ENCODE peak calls at places on chromosomes 13 and 19, in six cellular contexts. L is gastrocnemius medialis, R is heart left ventricle, Q is endodermal cell, A is uterus, S is choroid plexus epithelial cell. G is an unnamed sample.
A peak's percentile ranks its signal among the peaks of the same experiment; 100 is the strongest.

GRCh38 chr13:60492187-60492586 is 95.2 kb downstream of the TDRD3 start:
- DNase-seq in R (no peak), A (no peak), L (no peak), S (no peak), Q (no peak), G (no peak)

GRCh38 chr19:495440-496332 is 600 bp upstream of the MADCAM1 start:
- DNase-seq in A (no peak), L (no peak), S (no peak), Q (peak; percentile 92), R (peak; percentile 37), G (no peak)

GRCh38 chr13:36131931-36132297 is 732 bp upstream of the DCLK1 start:
- DNase-seq in S (peak; percentile 69), Q (no peak), A (peak; percentile 49), R (peak; percentile 75), L (peak; percentile 53), G (peak; percentile 76)

GRCh38 chr13:59487883-59488282 is 675.8 kb downstream of the DIAPH3 start:
- DNase-seq in A (no peak), S (no peak), L (no peak), Q (no peak), R (no peak), G (no peak)

GRCh38 chr13:80605007-80605406 is 264.1 kb upstream of the SPRY2 start:
- DNase-seq in A (no peak), L (no peak), Q (no peak), S (no peak), R (no peak), G (no peak)

GRCh38 chr13:102799544-102800144 is 725 bp downstream of the BIVM start:
- DNase-seq in L (peak; percentile 4), Q (peak; percentile 73), A (no peak), R (peak; percentile 45), S (peak; percentile 21), G (no peak)

GRCh38 chr13:48818495-48818961 is 157.2 kb upstream of the FNDC3A start:
- DNase-seq in R (no peak), Q (no peak), L (no peak), S (peak; percentile 94), A (no peak), G (peak; percentile 88)

GRCh38 chr19:11480927-11481776 is at the start of gene ELAVL3:
- DNase-seq in R (no peak), L (no peak), S (no peak), A (no peak), Q (peak; percentile 68), G (no peak)

GRCh38 chr19:3849787-3850186 is 19.1 kb downstream of the ZFR2 start:
- DNase-seq in Q (no peak), R (no peak), S (no peak), L (no peak), A (no peak), G (no peak)

GRCh38 chr19:1157931-1158884 is 15.9 kb downstream of the SBNO2 start:
- DNase-seq in Q (no peak), R (no peak), L (no peak), A (no peak), S (no peak), G (no peak)

GRCh38 chr13:94351292-94352000 is 128.0 kb downstream of the DCT start:
- DNase-seq in S (peak; percentile 79), L (no peak), A (no peak), R (no peak), Q (no peak), G (peak; percentile 68)

GRCh38 chr13:24627090-24627714 is 53.0 kb upstream of the ATP12A start:
- DNase-seq in Q (peak; percentile 95), S (no peak), R (no peak), A (no peak), L (no peak), G (no peak)

GRCh38 chr13:27242642-27243185 is 8.6 kb upstream of the RPL21 start:
- DNase-seq in S (no peak), Q (no peak), L (no peak), A (no peak), R (no peak), G (no peak)

GRCh38 chr13:33275916-33276315 is 9.6 kb downstream of the STARD13 start:
- DNase-seq in L (no peak), Q (no peak), R (no peak), A (no peak), S (no peak), G (no peak)

GRCh38 chr13:79212064-79212619 is 193.9 kb downstream of the RBM26 start:
- DNase-seq in L (no peak), A (no peak), S (no peak), Q (no peak), R (no peak), G (no peak)

GRCh38 chr13:24178847-24179845 is 18.6 kb downstream of the SPATA13 start:
- DNase-seq in Q (no peak), A (no peak), R (no peak), S (peak; percentile 22), L (no peak), G (no peak)

GRCh38 chr19:50779504-50780457 is 9.5 kb downstream of the GPR32 start:
- DNase-seq in L (no peak), A (no peak), Q (no peak), R (no peak), S (no peak), G (no peak)

GRCh38 chr19:51142119-51142518 is at the start of gene SIGLEC7:
- DNase-seq in L (peak; percentile 19), Q (peak; percentile 34), R (peak; percentile 64), A (no peak), S (no peak), G (no peak)

GRCh38 chr13:113822956-113823744 is 40.7 kb downstream of the GAS6 start:
- DNase-seq in R (no peak), L (no peak), A (no peak), S (no peak), Q (no peak), G (no peak)

GRCh38 chr13:46686171-46686570 is 110.8 kb downstream of the ESD start:
- DNase-seq in A (no peak), R (no peak), Q (no peak), S (no peak), L (no peak), G (no peak)

GRCh38 chr19:34306213-34306661 is 51.9 kb downstream of the GARRE1 start:
- DNase-seq in L (peak; percentile 26), R (no peak), S (no peak), A (no peak), Q (no peak), G (no peak)

DNA sequence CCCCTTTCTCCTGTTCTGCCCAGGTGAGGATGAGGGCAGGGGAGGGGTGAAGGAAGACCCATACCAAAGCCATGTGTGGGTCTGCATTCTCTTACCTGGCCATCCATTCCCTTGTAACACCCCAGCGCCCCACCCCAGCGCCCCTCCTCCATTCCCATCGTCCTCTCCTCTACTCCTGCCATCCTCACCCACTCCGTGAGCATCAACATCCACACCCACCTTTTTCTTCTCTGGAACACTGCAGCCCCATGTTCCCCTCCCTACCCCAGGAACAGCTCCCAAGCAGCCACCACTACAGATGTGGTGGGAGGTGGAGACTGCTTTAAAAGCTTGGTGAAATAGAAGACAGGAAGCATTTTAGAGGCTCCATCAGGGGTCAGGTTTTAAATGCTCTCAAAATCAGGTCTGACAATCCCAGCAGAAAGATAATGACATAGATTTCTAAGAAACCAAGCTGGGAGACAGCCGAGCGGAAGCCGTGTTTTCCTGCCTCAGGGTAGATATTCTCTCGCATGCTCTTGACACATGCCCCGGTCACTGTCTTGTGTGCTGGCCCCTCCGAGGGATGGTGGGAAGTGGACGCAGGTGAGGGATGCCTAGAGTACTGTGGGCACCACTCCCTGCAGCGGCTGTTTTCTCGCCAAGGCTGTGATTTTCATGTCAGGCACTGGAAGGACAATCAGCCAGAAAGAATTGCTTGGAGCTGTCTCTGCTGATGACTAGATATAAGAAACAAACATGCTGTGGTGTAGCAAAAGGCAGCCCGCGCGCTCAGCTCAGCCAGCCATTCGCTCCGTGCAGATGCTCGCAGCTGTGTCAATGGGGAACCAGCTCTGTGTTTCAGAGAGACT is 9.8 kb downstream of the MEDAG start:
- DNase-seq in A (no peak), S (no peak), L (no peak), Q (no peak), R (no peak), G (no peak)
- H3K4me3 ChIP-seq in A (no peak overlapping the region), S (no peak overlapping the region), L (no peak overlapping the region), Q (no peak overlapping the region), R (no peak overlapping the region), G (no peak overlapping the region)

GRCh38 chr13:50524540-50524939 is 319.0 kb downstream of the DLEU7 start:
- DNase-seq in Q (no peak), L (no peak), S (no peak), R (no peak), A (no peak), G (no peak)

GRCh38 chr13:50519866-50520265 is 323.6 kb downstream of the DLEU7 start:
- DNase-seq in L (no peak), R (no peak), A (no peak), Q (no peak), S (peak; percentile 35), G (no peak)

GRCh38 chr13:50523307-50523706 is 320.2 kb downstream of the DLEU7 start:
- DNase-seq in A (no peak), Q (no peak), L (no peak), S (no peak), R (no peak), G (no peak)

GRCh38 chr13:50521191-50521590 is 322.3 kb downstream of the DLEU7 start:
- DNase-seq in R (no peak), A (no peak), L (no peak), Q (no peak), S (no peak), G (no peak)

GRCh38 chr13:50521750-50522149 is 321.7 kb downstream of the DLEU7 start:
- DNase-seq in R (no peak), L (no peak), S (peak; percentile 84), Q (no peak), A (no peak), G (peak; percentile 72)
- H3K4me3 ChIP-seq in R (no peak overlapping the region), L (no peak overlapping the region), S (no peak overlapping the region), Q (no peak overlapping the region), A (no peak overlapping the region), G (no peak overlapping the region)

GRCh38 chr19:48835734-48836088 is 580 bp downstream of the HSD17B14 start:
- DNase-seq in L (peak; percentile 91), A (peak; percentile 97), R (peak; percentile 91), Q (peak; percentile 99), S (peak; percentile 90), G (no peak)
- H3K4me3 ChIP-seq in L (peak overlapping the region; percentile 42), A (peak overlapping the region; percentile 30), R (peak overlapping the region; percentile 33), Q (peak overlapping the region; percentile 93), S (peak overlapping the region; percentile 74), G (peak overlapping the region; percentile 37)

DNA sequence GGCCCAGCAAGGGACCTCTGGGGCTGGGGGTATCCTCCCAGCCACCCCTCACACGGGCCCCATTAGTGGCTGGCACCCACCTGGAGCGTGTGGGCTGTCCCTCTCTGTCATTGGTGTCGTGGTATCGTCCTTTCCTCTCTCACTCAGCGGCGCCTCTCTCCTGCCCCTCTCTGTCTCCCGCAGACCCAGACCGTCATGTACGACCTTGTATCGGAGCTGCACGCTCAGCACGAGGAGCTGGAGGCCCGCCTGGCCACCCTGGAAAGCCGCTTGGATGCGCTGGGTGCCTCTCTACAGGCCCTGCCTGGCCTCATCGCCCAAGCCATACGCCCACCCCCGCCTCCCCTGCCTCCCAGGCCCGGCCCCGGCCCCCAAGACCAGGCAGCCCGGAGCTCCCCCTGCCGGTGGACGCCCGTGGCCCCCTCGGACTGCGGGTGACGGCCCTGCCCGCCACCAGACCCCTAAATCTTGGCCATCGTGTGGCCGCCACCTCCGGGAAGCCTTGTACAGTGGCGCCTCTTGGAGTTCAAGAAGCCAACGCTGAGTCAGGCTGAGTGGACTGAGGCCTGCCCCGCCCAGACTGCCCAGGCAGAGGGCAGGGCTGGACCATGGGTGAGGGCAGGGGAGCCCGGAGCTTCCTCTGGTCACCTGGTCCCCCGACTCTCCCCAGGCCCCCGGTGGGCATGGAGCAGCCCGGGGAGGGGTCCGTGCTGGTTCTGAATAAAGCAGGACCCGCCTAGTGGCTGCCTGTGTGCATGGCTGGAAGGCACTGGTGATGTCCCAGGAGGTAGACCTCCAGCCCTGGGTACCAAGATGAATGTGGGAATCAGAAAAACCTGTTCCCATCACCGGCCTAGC is 9.8 kb upstream of the ARRDC2 start:
- DNase-seq in Q (peak; percentile 89), R (no peak), A (no peak), L (no peak), S (no peak), G (no peak)
- H3K4me3 ChIP-seq in Q (no peak overlapping the region), R (no peak overlapping the region), A (no peak overlapping the region), L (no peak overlapping the region), S (no peak overlapping the region), G (no peak overlapping the region)

G was measured in skeletal muscle cell.